ENCODE peak calls at places on chromosomes 16 and 17, in ten cellular contexts. Q is cardiac fibroblast, J is GM13977, O is AG04449, B is kidney, T is WTC11, M is tibial artery, E is fibroblast of villous mesenchyme, P is lower leg skin, H is mammary epithelial cell. K is an unnamed sample.

GRCh38 chr16:82178352-82178751 is 8.3 kb upstream of the MPHOSPH6 start:
- DNase-seq in Q (no peak), J (no peak), O (no peak), B (no peak), T (no peak), M (no peak), E (no peak), P (no peak), H (no peak), K (no peak)

GRCh38 chr16:26301516-26301915 is 609.8 kb downstream of the HS3ST4 start:
- DNase-seq in Q (no peak), J (no peak), O (no peak), B (no peak), T (no peak), M (no peak), E (no peak), P (no peak), H (no peak), K (no peak)

GRCh38 chr16:86956437-86956836 is 360.8 kb downstream of the C16orf95 start:
- DNase-seq in Q (no peak), J (no peak), O (no peak), B (no peak), T (no peak), M (no peak), E (no peak), P (no peak), H (no peak), K (no peak)

GRCh38 chr17:64309710-64310109 is 46.6 kb upstream of the TEX2 start:
- DNase-seq in Q (no peak), J (no peak), O (no peak), B (no peak), T (no peak), M (no peak), E (no peak), P (no peak), H (no peak), K (no peak)

GRCh38 chr16:85518398-85519049 is 94.6 kb upstream of the GSE1 start:
- DNase-seq in Q (no peak), J (no peak), O (no peak), B (peak; percentile 61), T (no peak), M (no peak), E (no peak), P (no peak), H (no peak), K (no peak)

GRCh38 chr16:14283786-14284185 is 212.7 kb downstream of the MRTFB start:
- DNase-seq in Q (no peak), J (no peak), O (no peak), B (no peak), T (peak; percentile 28), M (no peak), E (no peak), P (no peak), H (no peak), K (no peak)

GRCh38 chr16:27445502-27446175 is 43.7 kb downstream of the IL21R start:
- DNase-seq in Q (no peak), J (no peak), O (no peak), B (peak; percentile 53), T (no peak), M (no peak), E (no peak), P (no peak), H (no peak), K (no peak)

GRCh38 chr16:66703359-66704215 is 7.0 kb upstream of the CMTM4 start:
- DNase-seq in Q (peak; percentile 26), J (no peak), O (no peak), B (peak; percentile 46), T (no peak), M (no peak), E (peak; percentile 43), P (no peak), H (peak; percentile 35), K (no peak)

GRCh38 chr16:30144917-30145316 is 21.9 kb upstream of the MAPK3 start:
- DNase-seq in Q (no peak), J (no peak), O (no peak), B (no peak), T (no peak), M (no peak), E (no peak), P (no peak), H (no peak), K (no peak)

GRCh38 chr16:30141750-30142149 is 18.7 kb upstream of the MAPK3 start:
- DNase-seq in Q (no peak), J (no peak), O (no peak), B (no peak), T (no peak), M (no peak), E (no peak), P (no peak), H (no peak), K (no peak)

GRCh38 chr16:30144017-30144416 is 21.0 kb upstream of the MAPK3 start:
- DNase-seq in Q (no peak), J (no peak), O (no peak), B (no peak), T (no peak), M (no peak), E (no peak), P (no peak), H (no peak), K (no peak)

GRCh38 chr16:30143347-30143702 is 20.3 kb upstream of the MAPK3 start:
- DNase-seq in Q (no peak), J (no peak), O (no peak), B (no peak), T (no peak), M (no peak), E (no peak), P (no peak), H (no peak), K (no peak)

GRCh38 chr16:30142672-30143346 is 19.8 kb upstream of the MAPK3 start:
- DNase-seq in Q (no peak), J (no peak), O (no peak), B (no peak), T (no peak), M (no peak), E (no peak), P (no peak), H (no peak), K (no peak)
- TF ChIP-seq CTCF in Q (no peak), J (peak; percentile 49), O (no peak), B (no peak), T (no peak), M (no peak), E (no peak), P (no peak), H (peak; percentile 25), K (no peak)

DNA sequence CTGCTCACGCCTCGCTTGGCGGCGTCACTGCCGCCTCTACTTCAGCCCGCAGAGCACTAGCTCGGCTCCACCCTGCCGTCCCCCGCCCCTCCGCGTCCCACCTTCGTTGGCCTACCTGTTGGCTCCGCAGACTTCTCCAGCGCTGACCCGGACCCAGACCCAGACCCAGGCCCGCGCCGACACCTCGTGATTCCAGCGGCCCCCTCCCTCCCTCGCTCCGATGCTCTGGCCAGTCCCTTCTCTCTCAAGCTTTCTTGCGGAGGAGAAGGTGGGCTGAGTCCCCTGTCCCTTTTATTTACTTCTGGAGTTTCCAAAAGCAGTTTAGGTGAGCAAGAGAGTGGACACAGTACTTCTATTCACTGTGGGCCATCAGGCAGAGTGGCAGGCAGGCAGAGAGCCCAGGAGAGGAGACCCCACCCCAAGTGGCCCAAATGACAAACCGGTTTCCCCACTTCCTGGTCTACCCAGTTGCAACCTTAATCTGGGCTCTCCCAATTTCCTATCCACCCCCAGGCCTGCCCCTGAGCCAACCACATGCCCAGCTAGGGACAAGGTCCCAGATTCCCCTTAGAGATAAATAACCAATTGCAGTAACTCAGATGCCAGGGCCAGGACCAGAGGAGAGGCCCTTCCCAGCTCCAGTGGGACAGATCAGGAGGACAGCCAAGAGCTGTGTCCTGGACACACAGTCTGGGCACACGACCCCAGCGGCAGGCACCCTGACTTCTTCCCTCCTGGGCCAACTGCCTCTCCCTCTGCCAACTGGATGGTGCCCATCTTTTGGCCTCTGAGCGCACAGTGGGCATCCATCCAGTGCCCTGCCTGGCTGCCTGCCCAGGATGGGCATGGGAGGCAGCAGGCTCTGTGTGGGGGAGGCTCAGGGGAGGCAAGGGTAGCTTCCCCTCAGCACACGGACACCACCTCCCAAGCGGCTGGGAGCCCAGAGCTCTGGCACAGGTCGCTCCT is 1.2 kb upstream of the SRCIN1 start:
- DNase-seq in Q (no peak), J (no peak), O (no peak), B (no peak), T (no peak), M (no peak), E (no peak), P (no peak), H (no peak), K (no peak)
- TF ChIP-seq CTCF in Q (no peak), J (no peak), O (no peak), B (no peak), T (no peak), M (no peak), E (no peak), P (no peak), H (no peak), K (peak; percentile 58)

GRCh38 chr17:44220211-44221071 is 966 bp upstream of the UBTF start:
- DNase-seq in Q (peak; percentile 73), J (peak; percentile 75), O (no peak), B (peak; percentile 88), T (peak; percentile 52), M (peak; percentile 33), E (peak; percentile 54), P (peak; percentile 90), H (peak; percentile 55), K (peak; percentile 69)

GRCh38 chr17:44219126-44219635 is 294 bp downstream of the UBTF start:
- DNase-seq in Q (peak; percentile 79), J (peak; percentile 88), O (no peak), B (peak; percentile 93), T (peak; percentile 63), M (peak; percentile 46), E (peak; percentile 67), P (peak; percentile 93), H (peak; percentile 70), K (peak; percentile 58)

GRCh38 chr17:44221072-44221861 is 1.8 kb upstream of the UBTF start:
- DNase-seq in Q (peak; percentile 86), J (peak; percentile 87), O (no peak), B (peak; percentile 93), T (peak; percentile 77), M (peak; percentile 75), E (peak; percentile 87), P (peak; percentile 93), H (peak; percentile 66), K (peak; percentile 83)

GRCh38 chr17:44218344-44219125 is 940 bp downstream of the UBTF start:
- DNase-seq in Q (peak; percentile 94), J (peak; percentile 96), O (no peak), B (peak; percentile 97), T (peak; percentile 72), M (peak; percentile 77), E (peak; percentile 92), P (peak; percentile 97), H (peak; percentile 90), K (peak; percentile 81)

DNA sequence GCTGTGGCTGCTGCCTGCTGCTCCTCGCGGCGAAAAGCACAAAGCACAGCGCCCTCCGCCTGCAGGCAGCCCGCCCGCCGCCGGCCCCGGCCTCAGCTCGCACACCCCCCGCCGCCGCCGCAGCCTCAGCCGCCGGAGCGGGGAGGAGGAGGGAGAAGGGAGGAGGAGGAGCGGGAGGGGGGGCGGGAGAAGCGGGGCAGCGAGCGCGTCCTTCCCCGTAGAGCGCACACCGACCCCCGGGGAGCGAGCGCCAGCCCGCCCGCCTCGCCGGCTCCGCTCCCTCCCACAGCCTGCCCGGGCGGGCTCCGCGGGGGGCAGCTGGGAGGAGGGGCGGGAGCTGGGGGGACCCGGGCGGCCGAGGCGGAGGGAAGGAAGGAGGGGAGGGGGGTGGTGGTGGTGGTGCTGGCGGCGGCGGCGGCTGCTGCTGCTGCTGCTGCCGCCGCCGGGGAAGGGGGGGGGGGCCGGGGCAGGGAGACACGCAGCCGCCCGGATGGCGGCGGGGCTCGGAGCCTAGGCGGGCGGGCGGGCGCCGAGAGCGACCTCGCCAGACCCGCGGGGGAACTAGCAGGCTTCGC is at the start of gene UBTF:
- DNase-seq in Q (peak; percentile 72), J (peak; percentile 72), O (no peak), B (peak; percentile 93), T (peak; percentile 72), M (peak; percentile 53), E (peak; percentile 63), P (peak; percentile 92), H (peak; percentile 19), K (peak; percentile 74)
- TF ChIP-seq CTCF in Q (no peak), J (peak; percentile 34), O (no peak), B (peak; percentile 4), T (no peak), M (no peak), E (no peak), P (no peak), H (no peak), K (no peak)

GRCh38 chr17:78412403-78412802 is 34.0 kb downstream of the PGS1 start:
- DNase-seq in Q (peak; percentile 35), J (peak; percentile 41), O (no peak), B (peak; percentile 51), T (no peak), M (no peak), E (peak; percentile 56), P (no peak), H (no peak), K (no peak)
- TF ChIP-seq CTCF in Q (peak; percentile 57), J (peak; percentile 48), O (peak; percentile 56), B (no peak), T (no peak), M (no peak), E (peak; percentile 54), P (no peak), H (peak; percentile 37), K (peak; percentile 42)

K was measured in mesothelial cell of epicardium.